ENCODE peak calls at places on chromosomes 13 and 19, in five cellular contexts. W is SK-N-SH, P is GM23338, O is K562, M is HCT116. V is an unnamed sample.

GRCh38 chr19:5974721-5975387 is 3.1 kb downstream of the RANBP3 start:
- DNase-seq in W (no peak), P (no peak), O (no peak), M (no peak), V (no peak)

GRCh38 chr19:10404888-10405808 is 1.8 kb upstream of the CDC37 start:
- DNase-seq in W (peak; percentile 42), P (peak; percentile 55), O (peak; percentile 3), M (no peak), V (no peak)

GRCh38 chr19:10780368-10780767 is 55.6 kb downstream of the TMED1 start:
- DNase-seq in W (no peak), P (no peak), O (no peak), M (no peak), V (no peak)

GRCh38 chr19:18415177-18415867 is 3.9 kb upstream of the SSBP4 start:
- DNase-seq in W (no peak), P (no peak), O (peak; percentile 69), M (no peak), V (no peak)

GRCh38 chr19:58354478-58355030 is 1.3 kb upstream of the A1BG start:
- DNase-seq in W (no peak), P (no peak), O (no peak), M (no peak), V (no peak)

GRCh38 chr19:40962460-40962961 is 28.6 kb upstream of the CYP2B6 start:
- DNase-seq in W (no peak), P (no peak), O (no peak), M (no peak), V (peak; percentile 27)

GRCh38 chr13:57582032-57582431 is 49.5 kb upstream of the PCDH17 start:
- DNase-seq in W (no peak), P (peak; percentile 68), O (no peak), M (no peak), V (no peak)

GRCh38 chr13:77345150-77345780 is 18.4 kb upstream of the MYCBP2 start:
- DNase-seq in W (no peak), P (no peak), O (no peak), M (no peak), V (no peak)

GRCh38 chr19:41223431-41224234 is 4.6 kb downstream of the AXL start:
- DNase-seq in W (no peak), P (peak; percentile 76), O (no peak), M (peak; percentile 49), V (no peak)

GRCh38 chr13:45102136-45102802 is 18.0 kb upstream of the GTF2F2 start:
- DNase-seq in W (peak; percentile 44), P (no peak), O (no peak), M (no peak), V (no peak)

GRCh38 chr13:93535256-93535655 is 308.6 kb downstream of the GPC6 start:
- DNase-seq in W (no peak), P (no peak), O (no peak), M (no peak), V (no peak)

GRCh38 chr13:48155850-48156249 is 60.9 kb upstream of the MED4 start:
- DNase-seq in W (no peak), P (no peak), O (no peak), M (peak; percentile 38), V (peak; percentile 13)

GRCh38 chr19:246551-246950 is 44.7 kb downstream of the PLPP2 start:
- DNase-seq in W (peak; percentile 5), P (peak; percentile 24), O (no peak), M (no peak), V (no peak)

GRCh38 chr19:45097776-45098520 is 5.0 kb downstream of the PPP1R37 start:
- DNase-seq in W (no peak), P (no peak), O (peak; percentile 68), M (no peak), V (peak; percentile 65)

GRCh38 chr13:51801631-51802099 is 2.3 kb downstream of the DHRS12 start:
- DNase-seq in W (peak; percentile 56), P (no peak), O (no peak), M (no peak), V (no peak)

GRCh38 chr19:57465680-57466381 is 8.9 kb upstream of the VN1R1 start:
- DNase-seq in W (peak; percentile 48), P (peak; percentile 82), O (peak; percentile 27), M (peak; percentile 59), V (no peak)

GRCh38 chr19:3604987-3605343 is 1.7 kb downstream of the TBXA2R start:
- DNase-seq in W (no peak), P (no peak), O (no peak), M (no peak), V (no peak)

GRCh38 chr19:13241321-13242104 is 91.3 kb downstream of the IER2 start:
- DNase-seq in W (no peak), P (peak; percentile 59), O (no peak), M (no peak), V (no peak)

GRCh38 chr13:99590519-99591011 is 89.3 kb downstream of the TM9SF2 start:
- DNase-seq in W (no peak), P (no peak), O (no peak), M (no peak), V (no peak)

GRCh38 chr13:111326621-111326965 is 6.2 kb downstream of the TEX29 start:
- DNase-seq in W (no peak), P (no peak), O (no peak), M (no peak), V (no peak)

GRCh38 chr13:110229905-110230563 is 76.9 kb downstream of the COL4A1 start:
- DNase-seq in W (no peak), P (no peak), O (no peak), M (no peak), V (no peak)

GRCh38 chr19:610071-610800 is 20.6 kb downstream of the HCN2 start:
- DNase-seq in W (no peak), P (no peak), O (no peak), M (no peak), V (no peak)

GRCh38 chr13:47726394-47726793 is 274.7 kb downstream of the SUCLA2 start:
- DNase-seq in W (no peak), P (no peak), O (no peak), M (no peak), V (no peak)

GRCh38 chr13:24605923-24606372 is 74.3 kb upstream of the ATP12A start:
- DNase-seq in W (no peak), P (peak; percentile 56), O (no peak), M (peak; percentile 6), V (no peak)

GRCh38 chr19:6033744-6034264 is 55.9 kb upstream of the RANBP3 start:
- DNase-seq in W (peak; percentile 64), P (no peak), O (no peak), M (no peak), V (no peak)

GRCh38 chr19:51296331-51297093 is 14.9 kb upstream of the IGLON5 start:
- DNase-seq in W (peak; percentile 58), P (peak; percentile 65), O (peak; percentile 25), M (no peak), V (no peak)

GRCh38 chr19:16355293-16356043 is 30.8 kb downstream of the KLF2 start:
- DNase-seq in W (no peak), P (no peak), O (peak; percentile 84), M (no peak), V (no peak)

GRCh38 chr19:16345457-16345856 is 20.8 kb downstream of the KLF2 start:
- DNase-seq in W (no peak), P (no peak), O (no peak), M (no peak), V (no peak)

GRCh38 chr19:16347706-16348105 is 23.1 kb downstream of the KLF2 start:
- DNase-seq in W (no peak), P (no peak), O (no peak), M (no peak), V (no peak)

GRCh38 chr19:16349551-16350171 is 25.0 kb downstream of the KLF2 start:
- DNase-seq in W (no peak), P (no peak), O (no peak), M (no peak), V (no peak)

GRCh38 chr19:16351133-16351809 is 26.6 kb downstream of the KLF2 start:
- DNase-seq in W (no peak), P (no peak), O (no peak), M (no peak), V (no peak)
- TF ChIP-seq REST in W (no peak), P (no peak), O (no peak), M (no peak), V (no peak)

GRCh38 chr13:98474761-98475160 is 102.1 kb downstream of the STK24 start:
- DNase-seq in W (no peak), P (no peak), O (no peak), M (no peak), V (no peak)
- H3K36me3 ChIP-seq in W (peaks cover 34% of the 10 kb centered on the region), P (no peaks in the 10 kb centered on the region), O (peaks cover 41% of the 10 kb centered on the region), M (peaks cover 39% of the 10 kb centered on the region), V (no peaks in the 10 kb centered on the region)

GRCh38 chr13:103164239-103164638 is 98.0 kb upstream of the SLC10A2 start:
- DNase-seq in W (no peak), P (no peak), O (no peak), M (no peak), V (no peak)
- TF ChIP-seq REST in W (no peak), P (no peak), O (no peak), M (no peak), V (no peak)

GRCh38 chr19:55694656-55695491 is 19.8 kb downstream of the EPN1 start:
- DNase-seq in W (no peak), P (no peak), O (no peak), M (no peak), V (no peak)

GRCh38 chr19:55691561-55692481 is 16.8 kb downstream of the EPN1 start:
- DNase-seq in W (no peak), P (no peak), O (no peak), M (no peak), V (no peak)

GRCh38 chr19:55692681-55693081 is 17.7 kb downstream of the EPN1 start:
- DNase-seq in W (no peak), P (no peak), O (peak; percentile 16), M (no peak), V (no peak)

GRCh38 chr19:55694241-55694655 is 19.2 kb downstream of the EPN1 start:
- DNase-seq in W (no peak), P (no peak), O (peak; percentile 35), M (no peak), V (no peak)

GRCh38 chr19:55693336-55693974 is 18.4 kb downstream of the EPN1 start:
- DNase-seq in W (no peak), P (no peak), O (no peak), M (no peak), V (no peak)
- H3K36me3 ChIP-seq in W (peaks cover 76% of the 10 kb centered on the region), P (no peaks in the 10 kb centered on the region), O (peaks cover 92% of the 10 kb centered on the region), M (peaks cover 32% of the 10 kb centered on the region), V (peaks cover 5% of the 10 kb centered on the region)

GRCh38 chr19:28446511-28446910 is 766.4 kb downstream of the UQCRFS1 start:
- DNase-seq in W (no peak), P (peak; percentile 73), O (no peak), M (no peak), V (no peak)
- TF ChIP-seq REST in W (no peak), P (no peak), O (no peak), M (no peak), V (no peak)

GRCh38 chr19:2438178-2438577 is 10.8 kb upstream of the TIMM13 start:
- DNase-seq in W (no peak), P (no peak), O (no peak), M (no peak), V (no peak)
- H3K36me3 ChIP-seq in W (peaks cover 27% of the 10 kb centered on the region), P (peaks cover 11% of the 10 kb centered on the region), O (peaks cover 80% of the 10 kb centered on the region), M (peaks cover 47% of the 10 kb centered on the region), V (no peaks in the 10 kb centered on the region)

V was measured in Panc1.